ENCODE peak calls at places on chromosome 1, in five cellular contexts. One of them, this sample, is unnamed.

GRCh38 chr1:101653482-101653946 is 343.2 kb downstream of the OLFM3 start:
- DNase-seq in GM23338: peak
- DNase-seq in K562: no peak
- DNase-seq in GM12878: no peak
- DNase-seq in Panc1: no peak
- DNase-seq in this sample: no peak

GRCh38 chr1:20008391-20008841 is 29.0 kb upstream of the PLA2G2A start:
- DNase-seq in Panc1: no peak
- DNase-seq in GM23338: no peak
- DNase-seq in GM12878: no peak
- DNase-seq in K562: peak
- DNase-seq in this sample: no peak

GRCh38 chr1:91720044-91720443 is 165.9 kb downstream of the TGFBR3 start:
- DNase-seq in K562: no peak
- DNase-seq in Panc1: no peak
- DNase-seq in GM12878: no peak
- DNase-seq in GM23338: no peak
- DNase-seq in this sample: no peak

GRCh38 chr1:16921391-16922185 is at the start of gene CROCC:
- DNase-seq in GM23338: peak
- DNase-seq in GM12878: no peak
- DNase-seq in K562: peak
- DNase-seq in Panc1: no peak
- DNase-seq in this sample: no peak

GRCh38 chr1:169318845-169319244 is 48.8 kb downstream of the NME7 start:
- DNase-seq in K562: no peak
- DNase-seq in GM12878: no peak
- DNase-seq in GM23338: no peak
- DNase-seq in Panc1: no peak
- DNase-seq in this sample: no peak

GRCh38 chr1:200075938-200076546 is 48.5 kb downstream of the NR5A2 start:
- DNase-seq in Panc1: peak
- DNase-seq in GM12878: no peak
- DNase-seq in K562: no peak
- DNase-seq in GM23338: peak
- DNase-seq in this sample: no peak

GRCh38 chr1:64502924-64503323 is 33.0 kb downstream of the CACHD1 start:
- DNase-seq in Panc1: no peak
- DNase-seq in K562: no peak
- DNase-seq in GM12878: no peak
- DNase-seq in GM23338: no peak
- DNase-seq in this sample: no peak

GRCh38 chr1:205488074-205488723 is 16.3 kb upstream of the CDK18 start:
- DNase-seq in GM23338: peak
- DNase-seq in Panc1: no peak
- DNase-seq in GM12878: no peak
- DNase-seq in K562: peak
- DNase-seq in this sample: peak

GRCh38 chr1:183580281-183580682 is 10.0 kb downstream of the NCF2 start:
- DNase-seq in GM12878: no peak
- DNase-seq in K562: peak
- DNase-seq in Panc1: peak
- DNase-seq in GM23338: peak
- DNase-seq in this sample: peak

GRCh38 chr1:216045400-216045799 is 377.8 kb downstream of the USH2A start:
- DNase-seq in GM12878: no peak
- DNase-seq in K562: no peak
- DNase-seq in Panc1: no peak
- DNase-seq in GM23338: no peak
- DNase-seq in this sample: no peak

GRCh38 chr1:55993608-55994251 is 585.6 kb downstream of the PLPP3 start:
- DNase-seq in K562: no peak
- DNase-seq in GM12878: no peak
- DNase-seq in GM23338: no peak
- DNase-seq in Panc1: no peak
- DNase-seq in this sample: no peak

GRCh38 chr1:220267630-220268029 is 4.6 kb downstream of the RAB3GAP2 start:
- DNase-seq in K562: no peak
- DNase-seq in Panc1: no peak
- DNase-seq in GM23338: no peak
- DNase-seq in GM12878: no peak
- DNase-seq in this sample: no peak

GRCh38 chr1:182279302-182279701 is 112.3 kb downstream of the GLUL start:
- DNase-seq in GM23338: no peak
- DNase-seq in K562: no peak
- DNase-seq in Panc1: no peak
- DNase-seq in GM12878: no peak
- DNase-seq in this sample: no peak

GRCh38 chr1:5242850-5243249 is 588.4 kb downstream of the AJAP1 start:
- DNase-seq in GM23338: no peak
- DNase-seq in K562: no peak
- DNase-seq in Panc1: no peak
- DNase-seq in GM12878: no peak
- DNase-seq in this sample: no peak

GRCh38 chr1:203351037-203351625 is at the start of gene FMOD:
- DNase-seq in K562: peak
- DNase-seq in Panc1: no peak
- DNase-seq in GM23338: peak
- DNase-seq in GM12878: no peak
- DNase-seq in this sample: no peak

GRCh38 chr1:40020447-40021085 is 20.0 kb upstream of the CAP1 start:
- DNase-seq in GM12878: no peak
- DNase-seq in GM23338: no peak
- DNase-seq in Panc1: no peak
- DNase-seq in K562: no peak
- DNase-seq in this sample: no peak

GRCh38 chr1:61244114-61244513 is 161.8 kb downstream of the NFIA start:
- DNase-seq in K562: no peak
- DNase-seq in GM12878: no peak
- DNase-seq in Panc1: no peak
- DNase-seq in GM23338: no peak
- DNase-seq in this sample: no peak

GRCh38 chr1:64282353-64282752 is 78.9 kb downstream of the UBE2U start:
- DNase-seq in K562: no peak
- DNase-seq in GM23338: no peak
- DNase-seq in Panc1: no peak
- DNase-seq in GM12878: no peak
- DNase-seq in this sample: no peak

GRCh38 chr1:162357681-162358266 is 18.9 kb downstream of the SPATA46 start:
- DNase-seq in GM12878: no peak
- DNase-seq in Panc1: no peak
- DNase-seq in GM23338: peak
- DNase-seq in K562: peak
- DNase-seq in this sample: no peak

GRCh38 chr1:91633438-91633837 is 132.8 kb downstream of the CDC7 start:
- DNase-seq in Panc1: no peak
- DNase-seq in GM12878: no peak
- DNase-seq in K562: no peak
- DNase-seq in GM23338: no peak
- DNase-seq in this sample: no peak

GRCh38 chr1:196459383-196459782 is 148.9 kb downstream of the KCNT2 start:
- DNase-seq in Panc1: no peak
- DNase-seq in GM23338: no peak
- DNase-seq in K562: no peak
- DNase-seq in GM12878: no peak
- DNase-seq in this sample: no peak

GRCh38 chr1:179883739-179884138 is 1.7 kb downstream of the TOR1AIP1 start:
- DNase-seq in Panc1: no peak
- DNase-seq in GM23338: peak
- DNase-seq in GM12878: peak
- DNase-seq in K562: peak
- DNase-seq in this sample: peak

GRCh38 chr1:2534315-2534714 is 4.3 kb upstream of the HES5 start:
- DNase-seq in K562: no peak
- DNase-seq in Panc1: no peak
- DNase-seq in GM12878: no peak
- DNase-seq in GM23338: no peak
- DNase-seq in this sample: no peak
- TF ChIP-seq POLR2AphosphoS5 in K562: no peak
- TF ChIP-seq POLR2AphosphoS5 in Panc1: no peak
- TF ChIP-seq POLR2AphosphoS5 in GM12878: no peak
- TF ChIP-seq POLR2AphosphoS5 in GM23338: no peak
- TF ChIP-seq POLR2AphosphoS5 in this sample: no peak

DNA sequence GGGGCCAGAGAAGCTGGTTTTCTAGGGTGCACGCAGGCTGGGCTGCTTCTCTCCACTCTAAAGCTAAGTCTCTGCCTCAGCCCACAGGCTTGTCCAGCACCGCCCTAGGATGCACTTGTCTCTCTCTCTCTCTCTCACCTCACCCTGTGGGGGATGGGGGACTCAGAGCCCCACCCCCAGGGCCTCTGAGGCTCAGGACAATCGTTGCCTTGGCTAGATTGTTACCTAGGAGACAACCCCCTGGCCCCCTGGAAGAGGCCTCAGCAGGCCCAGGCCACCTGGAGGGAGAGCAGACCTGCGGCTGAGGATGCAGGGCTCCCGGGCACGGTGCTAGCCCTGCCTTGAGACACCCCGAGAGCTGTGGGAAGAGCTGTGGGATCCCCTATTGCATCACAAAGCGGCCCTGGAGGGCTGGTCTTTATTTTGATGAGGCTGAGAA is at the start of gene ACTRT2:
- DNase-seq in K562: no peak
- DNase-seq in GM12878: no peak
- DNase-seq in Panc1: no peak
- DNase-seq in GM23338: no peak
- DNase-seq in this sample: no peak
- TF ChIP-seq REST in K562: no peak
- TF ChIP-seq REST in GM12878: no peak
- TF ChIP-seq REST in Panc1: no peak
- TF ChIP-seq REST in GM23338: no peak
- TF ChIP-seq REST in this sample: no peak

GRCh38 chr1:178301141-178301540 is 195.6 kb downstream of the CLEC20A start:
- DNase-seq in Panc1: no peak
- DNase-seq in GM23338: no peak
- DNase-seq in GM12878: no peak
- DNase-seq in K562: no peak
- DNase-seq in this sample: no peak
- H3K27ac ChIP-seq in Panc1: no peak
- H3K27ac ChIP-seq in GM23338: no peak
- H3K27ac ChIP-seq in GM12878: no peak
- H3K27ac ChIP-seq in K562: no peak
- H3K27ac ChIP-seq in this sample: no peak

DNA sequence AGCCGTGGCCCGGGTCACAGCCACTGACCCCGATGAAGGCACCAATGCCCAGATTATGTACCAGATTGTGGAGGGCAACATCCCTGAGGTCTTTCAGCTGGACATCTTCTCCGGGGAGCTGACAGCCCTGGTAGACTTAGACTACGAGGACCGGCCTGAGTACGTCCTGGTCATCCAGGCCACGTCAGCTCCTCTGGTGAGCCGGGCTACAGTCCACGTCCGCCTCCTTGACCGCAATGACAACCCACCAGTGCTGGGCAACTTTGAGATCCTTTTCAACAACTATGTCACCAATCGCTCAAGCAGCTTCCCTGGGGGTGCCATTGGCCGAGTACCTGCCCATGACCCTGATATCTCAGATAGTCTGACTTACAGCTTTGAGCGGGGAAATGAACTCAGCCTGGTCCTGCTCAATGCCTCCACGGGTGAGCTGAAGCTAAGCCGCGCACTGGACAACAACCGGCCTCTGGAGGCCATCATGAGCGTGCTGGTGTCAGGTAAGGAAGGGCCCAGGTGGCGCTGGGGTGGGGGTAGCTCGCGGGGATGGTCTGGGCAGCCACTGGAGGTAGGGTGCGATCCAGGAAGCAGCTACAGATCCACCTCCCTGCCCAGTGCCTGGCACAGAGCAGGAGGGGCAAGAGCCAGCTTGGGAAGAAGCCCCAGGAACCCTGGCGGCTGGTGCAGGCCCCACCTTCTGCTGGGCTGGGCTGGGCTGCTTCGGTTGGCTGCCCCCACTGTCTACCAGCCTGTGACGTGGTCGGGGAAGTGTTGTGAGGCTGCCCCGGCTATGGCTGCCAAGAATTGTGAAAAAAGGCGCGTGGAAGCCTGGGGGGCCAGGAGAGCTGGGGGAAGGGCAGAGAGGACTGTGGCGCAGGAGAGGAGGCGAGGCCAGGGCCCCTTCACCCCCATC is 3.8 kb downstream of the CELSR2 start:
- DNase-seq in K562: peak
- DNase-seq in GM12878: no peak
- DNase-seq in Panc1: no peak
- DNase-seq in GM23338: no peak
- DNase-seq in this sample: no peak
- TF ChIP-seq POLR2AphosphoS5 in K562: no peak
- TF ChIP-seq POLR2AphosphoS5 in GM12878: no peak
- TF ChIP-seq POLR2AphosphoS5 in Panc1: no peak
- TF ChIP-seq POLR2AphosphoS5 in GM23338: no peak
- TF ChIP-seq POLR2AphosphoS5 in this sample: no peak

DNA sequence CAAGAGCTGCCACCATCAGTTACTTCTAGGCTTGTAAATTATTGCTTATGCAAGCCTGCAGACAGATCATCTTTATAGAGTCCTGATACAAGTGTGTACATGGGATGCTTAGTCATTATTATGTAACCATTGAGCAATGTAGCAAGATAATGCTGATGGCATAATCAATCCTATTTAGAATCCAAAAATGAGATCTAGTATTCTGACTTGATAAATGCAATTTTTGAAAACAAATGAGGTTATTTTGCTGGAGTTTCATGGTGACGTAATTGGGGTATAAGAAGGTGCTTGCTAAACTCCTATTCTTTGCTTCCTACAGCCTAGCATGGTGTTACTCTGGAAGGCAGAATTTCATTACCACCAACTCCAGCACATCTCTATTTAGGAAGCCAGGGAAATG is 801.7 kb upstream of the PRMT6 start:
- DNase-seq in Panc1: no peak
- DNase-seq in K562: no peak
- DNase-seq in GM23338: no peak
- DNase-seq in GM12878: no peak
- DNase-seq in this sample: no peak
- TF ChIP-seq REST in Panc1: no peak
- TF ChIP-seq REST in K562: no peak
- TF ChIP-seq REST in GM23338: no peak
- TF ChIP-seq REST in GM12878: no peak
- TF ChIP-seq REST in this sample: no peak

GRCh38 chr1:246587606-246588005 is 21.4 kb downstream of the CNST start:
- DNase-seq in K562: no peak
- DNase-seq in GM23338: no peak
- DNase-seq in Panc1: no peak
- DNase-seq in GM12878: no peak
- DNase-seq in this sample: no peak

GRCh38 chr1:246587032-246587431 is 20.8 kb downstream of the CNST start:
- DNase-seq in GM23338: no peak
- DNase-seq in GM12878: no peak
- DNase-seq in K562: no peak
- DNase-seq in Panc1: no peak
- DNase-seq in this sample: no peak

GRCh38 chr1:246591047-246591446 is 24.8 kb downstream of the CNST start:
- DNase-seq in GM12878: no peak
- DNase-seq in Panc1: no peak
- DNase-seq in GM23338: no peak
- DNase-seq in K562: no peak
- DNase-seq in this sample: no peak

GRCh38 chr1:246591504-246591903 is 25.2 kb downstream of the CNST start:
- DNase-seq in K562: no peak
- DNase-seq in GM23338: no peak
- DNase-seq in GM12878: peak
- DNase-seq in Panc1: no peak
- DNase-seq in this sample: no peak

GRCh38 chr1:246588322-246588721 is 22.1 kb downstream of the CNST start:
- DNase-seq in Panc1: no peak
- DNase-seq in GM12878: no peak
- DNase-seq in K562: no peak
- DNase-seq in GM23338: no peak
- DNase-seq in this sample: no peak
- H3K27ac ChIP-seq in Panc1: no peak
- H3K27ac ChIP-seq in GM12878: no peak
- H3K27ac ChIP-seq in K562: peak
- H3K27ac ChIP-seq in GM23338: no peak
- H3K27ac ChIP-seq in this sample: no peak

This sample was measured in HL-60.